ENCODE peak calls at places on chromosomes 3 and 15, in eight cellular contexts. V is foreskin fibroblast; O is OCI-LY7; Q is CD8-positive, alpha-beta T cell; U is thoracic aorta; P is cardiac fibroblast; X is uterus; Y is PC-9. M is an unnamed sample.

GRCh38 chr3:73765878-73766564 is 141.3 kb upstream of the PDZRN3 start:
- DNase-seq in V (peak; percentile 77), O (no peak), Q (no peak), U (no peak), P (no peak), X (no peak), Y (no peak), M (no peak)

GRCh38 chr3:122102191-122102935 is 47.2 kb downstream of the CD86 start:
- DNase-seq in V (no peak), O (no peak), Q (no peak), U (no peak), P (no peak), X (no peak), Y (no peak), M (no peak)

GRCh38 chr15:91302588-91303439 is 202.8 kb downstream of the SV2B start:
- DNase-seq in V (peak; percentile 63), O (peak; percentile 66), Q (no peak), U (no peak), P (peak; percentile 76), X (no peak), Y (peak; percentile 61), M (peak; percentile 9)

GRCh38 chr3:36833160-36833814 is 68.9 kb upstream of the DCLK3 start:
- DNase-seq in V (no peak), O (no peak), Q (no peak), U (no peak), P (no peak), X (no peak), Y (no peak), M (no peak)

GRCh38 chr3:29949131-29949530 is 657.3 kb upstream of the TGFBR2 start:
- DNase-seq in V (peak; percentile 43), O (no peak), Q (no peak), U (no peak), P (peak; percentile 17), X (no peak), Y (no peak), M (peak; percentile 12)

GRCh38 chr3:52366527-52366926 is 50.4 kb downstream of the DNAH1 start:
- DNase-seq in V (no peak), O (no peak), Q (no peak), U (no peak), P (no peak), X (no peak), Y (no peak), M (no peak)

GRCh38 chr15:80568298-80568697 is 126.8 kb upstream of the ABHD17C start:
- DNase-seq in V (peak; percentile 18), O (no peak), Q (no peak), U (no peak), P (peak; percentile 33), X (no peak), Y (no peak), M (no peak)

GRCh38 chr3:72722930-72723726 is 125.1 kb downstream of the SHQ1 start:
- DNase-seq in V (peak; percentile 59), O (no peak), Q (no peak), U (no peak), P (peak; percentile 34), X (no peak), Y (peak; percentile 93), M (peak; percentile 58)

GRCh38 chr3:129413687-129414506 is 14.5 kb downstream of the EFCAB12 start:
- DNase-seq in V (peak; percentile 88), O (no peak), Q (no peak), U (no peak), P (peak; percentile 96), X (no peak), Y (peak; percentile 89), M (peak; percentile 61)

GRCh38 chr3:10774129-10774670 is 41.8 kb upstream of the SLC6A11 start:
- DNase-seq in V (no peak), O (no peak), Q (no peak), U (no peak), P (no peak), X (no peak), Y (no peak), M (no peak)

DNA sequence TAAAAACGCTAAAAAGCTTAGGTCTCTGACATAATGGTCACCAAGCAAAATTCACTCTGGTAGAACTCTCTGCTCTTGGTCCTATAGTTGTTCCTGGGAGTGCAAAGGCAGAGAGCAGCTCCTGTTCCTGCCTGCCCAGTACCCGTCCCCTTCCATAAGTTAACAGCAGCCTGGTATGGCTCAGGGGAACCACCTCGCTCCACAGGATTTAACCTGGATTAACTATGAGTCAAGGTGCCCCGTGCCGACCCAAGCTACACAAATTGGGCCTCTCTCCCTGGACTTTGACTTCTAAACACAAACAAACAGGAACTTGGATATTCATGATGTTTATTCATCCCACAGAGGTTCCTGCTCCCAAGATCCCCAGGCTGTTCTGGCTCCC is 32.1 kb downstream of the SCAP start:
- DNase-seq in V (no peak), O (no peak), Q (no peak), U (no peak), P (no peak), X (no peak), Y (no peak), M (no peak)
- H3K4me3 ChIP-seq in V (no peak overlapping the region), O (no peak overlapping the region), Q (no peak overlapping the region), U (no peak overlapping the region), P (no peak overlapping the region), X (no peak overlapping the region), Y (no peak overlapping the region), M (no peak overlapping the region)

GRCh38 chr3:64685800-64686445 is 1.9 kb downstream of the ADAMTS9 start:
- DNase-seq in V (peak; percentile 97), O (no peak), Q (no peak), U (peak; percentile 60), P (peak; percentile 97), X (peak; percentile 96), Y (peak; percentile 81), M (no peak)
- TF ChIP-seq CTCF in V (peak; percentile 43), O (no peak), Q (no peak), U (peak; percentile 11), P (peak; percentile 30), X (peak; percentile 62), Y (no peak), M (peak; percentile 34)

GRCh38 chr15:61390138-61390537 is 161.0 kb upstream of the RORA start:
- DNase-seq in V (peak; percentile 38), O (no peak), Q (no peak), U (no peak), P (no peak), X (no peak), Y (no peak), M (no peak)

GRCh38 chr15:61393949-61394348 is 164.8 kb upstream of the RORA start:
- DNase-seq in V (peak; percentile 20), O (no peak), Q (no peak), U (no peak), P (no peak), X (no peak), Y (no peak), M (no peak)

GRCh38 chr15:61396235-61396927 is 167.3 kb upstream of the RORA start:
- DNase-seq in V (peak; percentile 35), O (no peak), Q (no peak), U (no peak), P (no peak), X (no peak), Y (no peak), M (no peak)

GRCh38 chr15:61389334-61390028 is 160.4 kb upstream of the RORA start:
- DNase-seq in V (no peak), O (no peak), Q (no peak), U (no peak), P (no peak), X (no peak), Y (no peak), M (no peak)

GRCh38 chr15:61393524-61393923 is 164.4 kb upstream of the RORA start:
- DNase-seq in V (no peak), O (no peak), Q (no peak), U (no peak), P (no peak), X (no peak), Y (no peak), M (no peak)
- H3K4me3 ChIP-seq in V (no peak overlapping the region), O (no peak overlapping the region), Q (no peak overlapping the region), U (peak overlapping the region; percentile 59), P (no peak overlapping the region), X (no peak overlapping the region), Y (no peak overlapping the region), M (no peak overlapping the region)

GRCh38 chr3:187069857-187070516 is 69.3 kb downstream of the RPL39L start:
- DNase-seq in V (peak; percentile 33), O (no peak), Q (no peak), U (no peak), P (no peak), X (no peak), Y (no peak), M (no peak)

GRCh38 chr3:187064210-187065115 is 74.8 kb downstream of the RPL39L start:
- DNase-seq in V (peak; percentile 85), O (peak; percentile 46), Q (no peak), U (no peak), P (peak; percentile 53), X (no peak), Y (peak; percentile 93), M (no peak)

GRCh38 chr3:187063286-187064081 is 75.8 kb downstream of the RPL39L start:
- DNase-seq in V (peak; percentile 14), O (peak; percentile 56), Q (no peak), U (no peak), P (peak; percentile 20), X (no peak), Y (peak; percentile 99), M (no peak)

GRCh38 chr3:187062526-187063177 is 76.6 kb downstream of the RPL39L start:
- DNase-seq in V (peak; percentile 64), O (no peak), Q (no peak), U (no peak), P (peak; percentile 88), X (no peak), Y (peak; percentile 93), M (peak; percentile 84)

GRCh38 chr3:187066228-187066995 is 72.9 kb downstream of the RPL39L start:
- DNase-seq in V (peak; percentile 59), O (peak; percentile 94), Q (peak; percentile 15), U (no peak), P (peak; percentile 58), X (no peak), Y (peak; percentile 60), M (no peak)
- TF ChIP-seq CTCF in V (no peak), O (peak; percentile 82), Q (peak; percentile 44), U (peak; percentile 13), P (peak; percentile 28), X (no peak), Y (peak; percentile 42), M (peak; percentile 6)

M was measured in AG04449.